ENCODE peak calls at places on chromosomes 12 and 14, in five cellular contexts. G is stomach, N is K562, P is Panc1, L is sigmoid colon. S is an unnamed sample.
A peak's percentile ranks its signal among the peaks of the same experiment; 100 is the strongest.

GRCh38 chr12:80861636-80862378 is 75.9 kb downstream of the LIN7A start:
- DNase-seq in G (no peak), N (no peak), P (no peak), L (no peak), S (no peak)

GRCh38 chr12:91111366-91112321 is at the start of gene LUM:
- DNase-seq in G (no peak), N (no peak), P (no peak), L (no peak), S (no peak)

GRCh38 chr12:69509308-69509736 is 39.1 kb downstream of the FRS2 start:
- DNase-seq in G (no peak), N (no peak), P (no peak), L (no peak), S (no peak)

GRCh38 chr14:59305231-59305630 is 116.8 kb downstream of the DAAM1 start:
- DNase-seq in G (no peak), N (no peak), P (no peak), L (no peak), S (no peak)

GRCh38 chr14:102975662-102976061 is 53.2 kb downstream of the AMN start:
- DNase-seq in G (no peak), N (no peak), P (no peak), L (no peak), S (no peak)

GRCh38 chr14:94543450-94544123 is 17.7 kb upstream of the SERPINA4 start:
- DNase-seq in G (no peak), N (no peak), P (no peak), L (no peak), S (no peak)

GRCh38 chr12:418432-418831 is 17.0 kb downstream of the CCDC77 start:
- DNase-seq in G (no peak), N (no peak), P (no peak), L (no peak), S (no peak)

GRCh38 chr12:132364348-132364902 is 35.0 kb upstream of the GALNT9 start:
- DNase-seq in G (no peak), N (no peak), P (no peak), L (no peak), S (no peak)

GRCh38 chr14:106845286-106846087 is 1319.1 kb downstream of the TMEM121 start:
- DNase-seq in G (peak; percentile 87), N (no peak), P (no peak), L (no peak), S (peak; percentile 49)

GRCh38 chr12:113825705-113826104 is 140.4 kb downstream of the RBM19 start:
- DNase-seq in G (no peak), N (no peak), P (no peak), L (no peak), S (no peak)

GRCh38 chr14:76827696-76828301 is 1.6 kb downstream of the LRRC74A start:
- DNase-seq in G (no peak), N (no peak), P (no peak), L (no peak), S (no peak)

GRCh38 chr12:116498471-116498870 is 60.7 kb upstream of the MAP1LC3B2 start:
- DNase-seq in G (no peak), N (no peak), P (no peak), L (no peak), S (no peak)

GRCh38 chr12:25839470-25839869 is 119.0 kb upstream of the RASSF8 start:
- DNase-seq in G (no peak), N (no peak), P (no peak), L (no peak), S (no peak)

GRCh38 chr14:75257241-75257640 is 21.4 kb upstream of the FOS start:
- DNase-seq in G (no peak), N (no peak), P (no peak), L (no peak), S (no peak)

GRCh38 chr12:48863296-48863695 is 2.4 kb downstream of the RND1 start:
- DNase-seq in G (no peak), N (no peak), P (no peak), L (no peak), S (no peak)

GRCh38 chr12:48858043-48858442 is 6.1 kb upstream of the DDX23 start:
- DNase-seq in G (no peak), N (no peak), P (no peak), L (no peak), S (no peak)

GRCh38 chr12:48859607-48860006 is 6.1 kb downstream of the RND1 start:
- DNase-seq in G (no peak), N (no peak), P (no peak), L (no peak), S (no peak)

GRCh38 chr12:48862691-48863090 is 3.0 kb downstream of the RND1 start:
- DNase-seq in G (no peak), N (no peak), P (no peak), L (no peak), S (no peak)

DNA sequence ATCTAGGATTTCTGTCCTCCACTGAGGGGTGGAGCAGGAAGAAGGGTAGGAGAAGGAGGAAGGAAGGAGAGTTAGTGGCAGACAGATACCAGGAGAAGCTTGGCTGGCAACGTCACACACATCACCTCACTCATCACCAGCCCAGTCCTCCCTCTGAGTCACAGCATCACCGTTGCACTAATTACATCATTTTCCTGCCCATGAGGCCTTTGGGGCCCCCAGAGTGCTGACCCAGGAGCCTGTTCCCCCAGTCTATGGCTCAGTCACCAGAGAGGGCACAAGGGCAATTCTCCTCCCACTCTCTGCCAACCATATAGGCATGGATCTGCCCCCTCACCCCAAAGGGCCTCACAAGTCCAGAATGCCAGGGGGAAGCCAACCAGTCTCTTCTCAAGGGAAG is 4.6 kb downstream of the RND1 start:
- DNase-seq in G (no peak), N (no peak), P (no peak), L (no peak), S (no peak)
- TF ChIP-seq POLR2AphosphoS5 in G (no peak), N (no peak), P (no peak), L (no peak), S (no peak)

DNA sequence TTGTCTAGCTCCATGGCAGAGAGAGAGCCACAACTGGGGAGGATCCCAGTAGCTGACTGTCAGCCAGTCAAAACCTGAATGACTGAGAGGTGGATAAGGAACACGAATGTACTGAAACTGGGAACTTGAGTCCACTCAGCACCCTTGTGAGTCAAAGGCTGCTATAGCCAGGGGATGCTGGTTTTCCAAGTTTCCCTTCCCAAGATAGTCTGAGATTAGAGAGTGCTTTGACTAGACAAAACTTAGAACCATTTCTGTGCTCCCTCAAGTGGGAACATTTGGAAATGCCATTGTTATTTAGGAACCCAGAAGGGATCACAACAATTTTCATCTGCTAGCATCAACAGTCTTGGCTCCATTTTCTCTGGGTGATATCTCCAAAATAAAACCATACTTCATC is 4.0 kb downstream of the PRKAG1 start:
- DNase-seq in G (no peak), N (peak; percentile 11), P (no peak), L (no peak), S (no peak)
- TF ChIP-seq CTCF in G (no peak), N (peak; percentile 37), P (peak; percentile 51), L (no peak), S (no peak)

GRCh38 chr14:96911499-96912130 is 114.4 kb downstream of the VRK1 start:
- DNase-seq in G (no peak), N (no peak), P (no peak), L (no peak), S (no peak)
- TF ChIP-seq POLR2AphosphoS5 in G (no peak), N (no peak), P (no peak), L (no peak), S (no peak)

GRCh38 chr12:128644664-128645296 is 179.0 kb downstream of the SLC15A4 start:
- DNase-seq in G (peak; percentile 40), N (peak; percentile 59), P (peak; percentile 20), L (no peak), S (no peak)
- TF ChIP-seq CTCF in G (peak; percentile 39), N (peak; percentile 67), P (peak; percentile 79), L (no peak), S (no peak)

GRCh38 chr12:121793501-121793835 is at the start of gene RHOF:
- DNase-seq in G (peak; percentile 68), N (peak; percentile 57), P (no peak), L (no peak), S (no peak)
- TF ChIP-seq POLR2AphosphoS5 in G (no peak), N (no peak), P (no peak), L (no peak), S (no peak)

GRCh38 chr12:29591140-29592020 is 93.9 kb upstream of the OVCH1 start:
- DNase-seq in G (no peak), N (no peak), P (no peak), L (no peak), S (no peak)
- TF ChIP-seq CTCF in G (no peak), N (peak; percentile 11), P (peak; percentile 12), L (no peak), S (no peak)

DNA sequence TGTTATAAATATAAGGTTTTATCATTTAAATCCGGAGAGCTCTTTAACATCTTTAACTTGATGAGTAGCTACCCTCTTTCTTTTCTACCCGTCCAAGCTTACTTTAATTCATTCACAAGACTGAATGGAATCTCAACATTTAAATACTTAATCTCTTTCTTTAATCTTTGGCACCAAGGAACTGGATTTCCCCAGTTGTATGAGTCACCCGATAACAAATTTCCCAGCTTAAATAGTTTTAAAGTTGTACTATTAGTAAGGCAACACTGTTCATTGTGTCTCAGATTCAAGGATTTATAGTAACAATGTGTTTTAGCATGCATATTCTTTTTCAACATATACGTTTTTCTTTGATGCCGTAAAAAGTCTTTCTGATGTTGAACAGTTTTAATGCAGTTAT is 15.9 kb upstream of the LRP6 start:
- DNase-seq in G (no peak), N (no peak), P (no peak), L (no peak), S (no peak)
- TF ChIP-seq POLR2AphosphoS5 in G (no peak), N (no peak), P (no peak), L (no peak), S (no peak)

GRCh38 chr14:92794961-92795360 is 856 bp downstream of the GOLGA5 start:
- DNase-seq in G (no peak), N (no peak), P (no peak), L (no peak), S (no peak)

GRCh38 chr14:92792885-92793284 is 1.2 kb upstream of the GOLGA5 start:
- DNase-seq in G (no peak), N (no peak), P (no peak), L (no peak), S (no peak)

GRCh38 chr14:92797935-92798653 is 4.0 kb downstream of the GOLGA5 start:
- DNase-seq in G (no peak), N (no peak), P (no peak), L (no peak), S (no peak)

GRCh38 chr14:92794547-92794941 is 439 bp downstream of the GOLGA5 start:
- DNase-seq in G (no peak), N (peak; percentile 10), P (no peak), L (peak; percentile 68), S (no peak)

GRCh38 chr14:92793709-92794546 is at the start of gene GOLGA5:
- DNase-seq in G (peak; percentile 99), N (peak; percentile 86), P (peak; percentile 78), L (peak; percentile 99), S (peak; percentile 98)
- TF ChIP-seq CTCF in G (peak; percentile 35), N (no peak), P (no peak), L (no peak), S (no peak)

S was measured in breast epithelium.